ENCODE peak calls at places on chromosomes 7 and 10, in five cellular contexts. G, F, V, Y and O are unnamed samples.

GRCh38 chr7:29495618-29496017 is 68.0 kb upstream of the PRR15 start:
- DNase-seq in V (no peak), Y (peak; percentile 22), G (no peak), F (no peak), O (no peak)

GRCh38 chr10:132538031-132538789 is 623 bp downstream of the INPP5A start:
- DNase-seq in Y (no peak), G (no peak), F (no peak), V (no peak), O (no peak)

GRCh38 chr10:13904053-13904452 is 317.3 kb downstream of the PRPF18 start:
- DNase-seq in G (peak; percentile 25), V (no peak), Y (no peak), F (no peak), O (no peak)

GRCh38 chr7:137820677-137821420 is 25.9 kb downstream of the DGKI start:
- DNase-seq in Y (peak; percentile 82), F (no peak), V (no peak), G (peak; percentile 47), O (no peak)

GRCh38 chr7:29350351-29350750 is 155.8 kb downstream of the CHN2 start:
- DNase-seq in F (no peak), V (no peak), Y (no peak), G (no peak), O (no peak)

GRCh38 chr7:74570533-74571156 is 86.9 kb upstream of the GTF2I start:
- DNase-seq in G (no peak), V (no peak), Y (no peak), F (no peak), O (no peak)

GRCh38 chr10:649798-650690 is 39.4 kb downstream of the DIP2C start:
- DNase-seq in Y (no peak), F (no peak), V (no peak), G (no peak), O (no peak)

GRCh38 chr10:16843252-16843870 is 26.1 kb upstream of the RSU1 start:
- DNase-seq in F (peak; percentile 80), Y (peak; percentile 87), V (peak; percentile 58), G (peak; percentile 34), O (peak; percentile 83)

GRCh38 chr10:119523916-119524719 is 18.4 kb downstream of the RGS10 start:
- DNase-seq in V (no peak), F (no peak), G (no peak), Y (no peak), O (no peak)

GRCh38 chr10:58175990-58176910 is 91.4 kb downstream of the IPMK start:
- DNase-seq in V (no peak), Y (peak; percentile 45), F (no peak), G (no peak), O (peak; percentile 59)

GRCh38 chr7:143318661-143319060 is 2.8 kb downstream of the CLCN1 start:
- DNase-seq in Y (no peak), V (no peak), G (no peak), F (no peak), O (no peak)

GRCh38 chr7:28435732-28436378 is 23.5 kb downstream of the CREB5 start:
- DNase-seq in F (no peak), V (no peak), G (no peak), Y (no peak), O (peak; percentile 46)

GRCh38 chr7:157337316-157338149 is 729 bp downstream of the DNAJB6 start:
- DNase-seq in F (peak; percentile 77), G (peak; percentile 91), V (no peak), Y (peak; percentile 74), O (peak; percentile 49)

GRCh38 chr10:7260412-7260900 is 150.4 kb downstream of the SFMBT2 start:
- DNase-seq in Y (peak; percentile 65), F (peak; percentile 36), V (peak; percentile 22), G (peak; percentile 55), O (peak; percentile 78)

GRCh38 chr7:1238363-1239331 is 6.0 kb downstream of the UNCX start:
- DNase-seq in G (no peak), V (no peak), F (no peak), Y (peak; percentile 78), O (no peak)

DNA sequence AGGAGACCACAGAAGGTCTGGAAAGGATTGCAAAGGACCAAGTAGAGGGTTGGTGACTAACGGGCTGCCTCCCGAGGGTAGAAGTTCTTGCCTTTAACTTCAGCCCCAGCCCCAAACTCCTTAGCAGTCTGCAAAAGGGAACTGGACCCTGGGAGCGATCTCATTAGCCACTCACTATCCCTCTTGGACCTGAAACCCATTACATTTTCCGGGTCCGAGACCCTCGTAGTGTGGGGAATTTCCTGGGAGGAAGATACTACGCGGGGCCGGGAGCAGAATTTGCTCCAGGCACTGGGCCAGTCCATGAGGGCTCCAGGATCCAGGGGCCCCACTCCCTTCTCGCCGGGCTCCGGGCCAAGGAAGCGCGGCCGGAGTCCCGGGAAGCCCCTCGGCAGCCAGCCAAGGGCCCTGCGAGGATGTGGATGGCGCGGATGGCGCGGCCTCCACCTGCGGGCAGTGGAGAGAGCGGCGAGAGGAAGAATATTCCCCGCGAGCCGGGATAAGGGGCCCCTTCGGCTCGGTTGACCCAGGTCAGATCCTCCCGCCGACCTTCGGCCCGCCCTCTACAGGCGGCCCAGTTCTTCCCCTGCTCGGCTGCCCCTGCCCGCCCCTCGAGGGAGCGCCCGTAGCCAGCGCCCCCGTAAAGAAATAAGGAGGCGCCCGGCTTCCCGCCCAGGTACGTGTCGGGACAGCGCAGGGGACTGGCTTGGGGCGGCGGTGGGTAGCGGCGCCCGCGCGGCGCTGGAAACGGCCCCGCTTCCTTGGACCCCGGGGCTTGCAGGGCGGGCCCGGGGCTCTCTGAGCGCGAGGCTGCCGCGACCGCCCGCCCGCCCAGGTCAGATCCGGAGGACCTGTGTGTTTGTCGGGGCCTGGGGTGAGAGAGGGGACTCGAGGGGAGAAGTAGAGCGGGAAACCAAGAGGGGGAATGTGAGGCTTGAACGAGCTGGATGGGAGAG is at the start of gene MYO3A:
- DNase-seq in F (no peak), V (no peak), G (peak; percentile 31), Y (peak; percentile 64), O (no peak)
- H3K9ac ChIP-seq in F (peak within 1 kb of the TSS; percentile 55), V (no peak within 1 kb of the TSS), G (no peak within 1 kb of the TSS), Y (no peak within 1 kb of the TSS), O (no peak within 1 kb of the TSS)

GRCh38 chr7:149776848-149777407 is 3.5 kb upstream of the ZNF467 start:
- DNase-seq in V (no peak), G (no peak), F (no peak), Y (no peak), O (no peak)
- TF ChIP-seq CTCF in V (no peak), G (no peak), F (no peak), Y (no peak), O (no peak)

GRCh38 chr7:94632338-94633024 is 23.5 kb downstream of the SGCE start:
- DNase-seq in Y (no peak), F (no peak), G (no peak), V (no peak), O (peak; percentile 86)
- TF ChIP-seq EZH2phosphoT487 in Y (no peak), F (no peak), G (no peak), V (no peak), O (no peak)

GRCh38 chr10:116271593-116272496 is 1.2 kb downstream of the GFRA1 start:
- DNase-seq in Y (peak; percentile 57), G (peak; percentile 75), V (no peak), F (no peak), O (no peak)
- H3K9ac ChIP-seq in Y (no peak overlapping the region), G (no peak overlapping the region), V (no peak overlapping the region), F (peak overlapping the region; percentile 60), O (no peak overlapping the region)

GRCh38 chr10:118259288-118259906 is 82.7 kb downstream of the FAM204A start:
- DNase-seq in F (peak; percentile 29), V (peak; percentile 32), G (peak; percentile 47), Y (peak; percentile 90), O (peak; percentile 12)
- TF ChIP-seq CTCF in F (peak; percentile 62), V (peak; percentile 61), G (peak; percentile 66), Y (peak; percentile 98), O (peak; percentile 71)

GRCh38 chr7:30771859-30772429 is 727 bp downstream of the MINDY4 start:
- DNase-seq in G (peak; percentile 65), Y (peak; percentile 19), V (no peak), F (peak; percentile 12), O (no peak)
- TF ChIP-seq EZH2phosphoT487 in G (no peak), Y (no peak), V (no peak), F (no peak), O (no peak)

GRCh38 chr7:16528520-16528919 is 1.9 kb downstream of the LRRC72 start:
- DNase-seq in Y (no peak), G (no peak), V (no peak), F (no peak), O (no peak)
- H3K9ac ChIP-seq in Y (no peak overlapping the region), G (no peak overlapping the region), V (no peak overlapping the region), F (no peak overlapping the region), O (no peak overlapping the region)

DNA sequence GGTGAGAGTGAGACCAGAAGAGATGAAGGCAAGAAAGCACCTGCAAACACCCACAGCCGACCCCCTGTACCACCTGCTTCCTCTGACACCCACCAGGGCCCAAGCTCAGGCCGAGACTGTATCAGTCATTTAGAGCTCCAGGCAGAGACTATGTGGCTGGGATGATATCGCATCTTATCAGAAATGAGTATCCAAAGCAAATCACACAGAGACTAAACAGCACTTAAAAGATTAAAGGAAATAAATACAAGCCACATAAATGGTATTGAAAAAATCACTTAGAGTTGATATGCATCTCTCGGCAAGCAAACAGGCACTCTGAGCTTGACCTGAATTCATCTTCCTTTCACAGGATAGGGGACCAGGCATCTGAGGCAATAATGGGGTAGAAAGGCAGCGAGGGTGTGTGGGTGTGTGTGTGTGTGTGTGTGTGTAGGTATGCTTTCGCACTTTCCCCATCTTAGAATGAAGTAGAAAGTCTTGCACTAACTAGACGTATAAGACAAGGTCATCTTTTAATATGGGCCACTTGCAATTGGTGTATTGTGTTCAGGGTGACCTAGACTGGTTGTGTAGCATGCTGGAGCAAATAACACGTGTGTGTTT is 665.9 kb downstream of the KCNMA1 start:
- DNase-seq in Y (no peak), V (no peak), F (no peak), G (peak; percentile 54), O (no peak)
- TF ChIP-seq CTCF in Y (no peak), V (no peak), F (no peak), G (no peak), O (no peak)

DNA sequence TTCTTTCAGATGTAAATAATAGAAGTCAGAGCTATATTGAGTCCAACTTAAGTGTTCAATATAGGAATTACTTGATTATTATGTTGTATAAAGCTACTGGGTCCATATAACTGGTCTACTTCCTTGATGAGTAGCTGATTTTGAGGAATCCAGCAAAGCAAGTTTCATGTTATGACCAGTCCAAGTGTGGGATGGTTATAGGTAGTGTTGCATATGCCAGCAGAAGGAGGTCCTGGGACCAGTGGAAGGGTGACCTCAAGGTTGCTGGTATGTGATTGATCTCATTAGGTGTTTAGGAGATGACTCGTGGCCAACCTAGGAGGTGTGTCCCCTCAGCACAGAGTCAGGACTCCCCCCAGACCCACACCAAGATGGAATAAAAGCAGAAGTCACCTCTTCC is 551.5 kb downstream of the KCNMA1 start:
- DNase-seq in G (no peak), Y (no peak), V (no peak), F (no peak), O (no peak)
- TF ChIP-seq EZH2phosphoT487 in G (no peak), Y (no peak), V (no peak), F (no peak), O (no peak)